ENCODE peak calls at places on chromosomes 12 and 14, in nine cellular contexts. One of them, this sample, is unnamed.

GRCh38 chr14:54698501-54698900 is 131.6 kb downstream of the SAMD4A start:
- DNase-seq in HepG2: no peak
- DNase-seq in HCT116: no peak
- DNase-seq in K562: no peak
- DNase-seq in HL-60: no peak
- DNase-seq in A549: no peak
- DNase-seq in GM23338: no peak
- DNase-seq in SK-N-SH: no peak
- DNase-seq in GM12878: no peak
- DNase-seq in this sample: no peak

GRCh38 chr14:64758711-64759554 is 54.7 kb downstream of the PLEKHG3 start:
- DNase-seq in HepG2: peak; percentile 72
- DNase-seq in HCT116: no peak
- DNase-seq in K562: no peak
- DNase-seq in HL-60: no peak
- DNase-seq in A549: peak; percentile 71
- DNase-seq in GM23338: no peak
- DNase-seq in SK-N-SH: peak; percentile 84
- DNase-seq in GM12878: no peak
- DNase-seq in this sample: no peak

GRCh38 chr14:24081739-24082204 is 10.4 kb downstream of the CPNE6 start:
- DNase-seq in HepG2: no peak
- DNase-seq in HCT116: no peak
- DNase-seq in K562: no peak
- DNase-seq in HL-60: no peak
- DNase-seq in A549: no peak
- DNase-seq in GM23338: no peak
- DNase-seq in SK-N-SH: no peak
- DNase-seq in GM12878: no peak
- DNase-seq in this sample: no peak

GRCh38 chr12:12883369-12884001 is 7.9 kb upstream of the GPRC5A start:
- DNase-seq in HepG2: peak; percentile 77
- DNase-seq in HCT116: no peak
- DNase-seq in K562: peak; percentile 23
- DNase-seq in HL-60: no peak
- DNase-seq in A549: peak; percentile 31
- DNase-seq in GM23338: no peak
- DNase-seq in SK-N-SH: no peak
- DNase-seq in GM12878: no peak
- DNase-seq in this sample: no peak

GRCh38 chr14:84144166-84144565 is 1385.8 kb upstream of the FLRT2 start:
- DNase-seq in HepG2: no peak
- DNase-seq in HCT116: no peak
- DNase-seq in K562: no peak
- DNase-seq in HL-60: no peak
- DNase-seq in A549: no peak
- DNase-seq in GM23338: no peak
- DNase-seq in SK-N-SH: no peak
- DNase-seq in GM12878: no peak
- DNase-seq in this sample: no peak

GRCh38 chr12:114904254-114905003 is 220.5 kb upstream of the TBX3 start:
- DNase-seq in HepG2: no peak
- DNase-seq in HCT116: peak; percentile 8
- DNase-seq in K562: no peak
- DNase-seq in HL-60: no peak
- DNase-seq in A549: no peak
- DNase-seq in GM23338: no peak
- DNase-seq in SK-N-SH: no peak
- DNase-seq in GM12878: no peak
- DNase-seq in this sample: no peak

GRCh38 chr14:35470775-35471174 is 63.2 kb upstream of the INSM2 start:
- DNase-seq in HepG2: no peak
- DNase-seq in HCT116: no peak
- DNase-seq in K562: peak; percentile 8
- DNase-seq in HL-60: no peak
- DNase-seq in A549: no peak
- DNase-seq in GM23338: peak; percentile 72
- DNase-seq in SK-N-SH: no peak
- DNase-seq in GM12878: no peak
- DNase-seq in this sample: no peak

GRCh38 chr14:88617479-88617878 is 54.6 kb downstream of the ZC3H14 start:
- DNase-seq in HepG2: no peak
- DNase-seq in HCT116: no peak
- DNase-seq in K562: no peak
- DNase-seq in HL-60: no peak
- DNase-seq in A549: no peak
- DNase-seq in GM23338: no peak
- DNase-seq in SK-N-SH: no peak
- DNase-seq in GM12878: no peak
- DNase-seq in this sample: no peak

GRCh38 chr12:116048886-116049285 is 228.6 kb downstream of the MED13L start:
- DNase-seq in HepG2: no peak
- DNase-seq in HCT116: no peak
- DNase-seq in K562: no peak
- DNase-seq in HL-60: no peak
- DNase-seq in A549: no peak
- DNase-seq in GM23338: no peak
- DNase-seq in SK-N-SH: no peak
- DNase-seq in GM12878: no peak
- DNase-seq in this sample: no peak

GRCh38 chr12:84727964-84728363 is 184.6 kb downstream of the SLC6A15 start:
- DNase-seq in HepG2: peak; percentile 33
- DNase-seq in HCT116: no peak
- DNase-seq in K562: no peak
- DNase-seq in HL-60: no peak
- DNase-seq in A549: no peak
- DNase-seq in GM23338: peak; percentile 65
- DNase-seq in SK-N-SH: no peak
- DNase-seq in GM12878: no peak
- DNase-seq in this sample: no peak

GRCh38 chr12:120762093-120762492 is 36.5 kb downstream of the ACADS start:
- DNase-seq in HepG2: no peak
- DNase-seq in HCT116: no peak
- DNase-seq in K562: no peak
- DNase-seq in HL-60: no peak
- DNase-seq in A549: no peak
- DNase-seq in GM23338: no peak
- DNase-seq in SK-N-SH: no peak
- DNase-seq in GM12878: no peak
- DNase-seq in this sample: no peak

GRCh38 chr12:103743788-103744187 is 97.2 kb downstream of the NT5DC3 start:
- DNase-seq in HepG2: no peak
- DNase-seq in HCT116: no peak
- DNase-seq in K562: no peak
- DNase-seq in HL-60: no peak
- DNase-seq in A549: no peak
- DNase-seq in GM23338: no peak
- DNase-seq in SK-N-SH: no peak
- DNase-seq in GM12878: no peak
- DNase-seq in this sample: no peak

DNA sequence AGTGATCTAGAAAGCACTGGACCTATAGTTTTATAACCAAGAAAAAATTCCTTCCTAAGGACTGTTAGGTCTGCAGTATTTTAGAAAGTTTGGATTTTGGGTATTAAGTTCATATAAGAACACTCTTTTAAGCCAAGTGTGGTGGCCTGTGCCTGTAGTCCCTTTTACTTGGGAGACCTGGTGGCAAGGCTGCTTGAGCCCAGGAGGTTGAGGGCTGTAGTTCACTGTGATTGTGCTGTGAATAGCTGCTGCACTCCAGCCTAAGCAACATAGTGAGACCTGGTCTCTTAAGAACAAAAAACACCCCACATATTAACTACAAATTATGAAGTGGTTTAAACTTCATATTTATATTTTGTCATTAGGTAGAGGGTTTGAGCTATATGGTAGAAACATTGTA is 9.7 kb downstream of the DNM1L start:
- DNase-seq in HepG2: no peak
- DNase-seq in HCT116: no peak
- DNase-seq in K562: no peak
- DNase-seq in HL-60: no peak
- DNase-seq in A549: no peak
- DNase-seq in GM23338: peak; percentile 54
- DNase-seq in SK-N-SH: no peak
- DNase-seq in GM12878: no peak
- DNase-seq in this sample: no peak
- TF ChIP-seq REST in HepG2: no peak
- TF ChIP-seq REST in HCT116: no peak
- TF ChIP-seq REST in K562: no peak
- TF ChIP-seq REST in HL-60: no peak
- TF ChIP-seq REST in A549: no peak
- TF ChIP-seq REST in GM23338: no peak
- TF ChIP-seq REST in SK-N-SH: no peak
- TF ChIP-seq REST in GM12878: no peak
- TF ChIP-seq REST in this sample: no peak

GRCh38 chr14:28773176-28773575 is 6.6 kb downstream of the FOXG1 start:
- DNase-seq in HepG2: no peak
- DNase-seq in HCT116: no peak
- DNase-seq in K562: no peak
- DNase-seq in HL-60: no peak
- DNase-seq in A549: no peak
- DNase-seq in GM23338: no peak
- DNase-seq in SK-N-SH: no peak
- DNase-seq in GM12878: no peak
- DNase-seq in this sample: no peak
- H3K4me3 ChIP-seq in HepG2: no peak overlapping the region
- H3K4me3 ChIP-seq in HCT116: no peak overlapping the region
- H3K4me3 ChIP-seq in K562: no peak overlapping the region
- H3K4me3 ChIP-seq in HL-60: no peak overlapping the region
- H3K4me3 ChIP-seq in A549: no peak overlapping the region
- H3K4me3 ChIP-seq in GM23338: peak overlapping the region; percentile 55
- H3K4me3 ChIP-seq in SK-N-SH: no peak overlapping the region
- H3K4me3 ChIP-seq in GM12878: no peak overlapping the region
- H3K4me3 ChIP-seq in this sample: no peak overlapping the region

DNA sequence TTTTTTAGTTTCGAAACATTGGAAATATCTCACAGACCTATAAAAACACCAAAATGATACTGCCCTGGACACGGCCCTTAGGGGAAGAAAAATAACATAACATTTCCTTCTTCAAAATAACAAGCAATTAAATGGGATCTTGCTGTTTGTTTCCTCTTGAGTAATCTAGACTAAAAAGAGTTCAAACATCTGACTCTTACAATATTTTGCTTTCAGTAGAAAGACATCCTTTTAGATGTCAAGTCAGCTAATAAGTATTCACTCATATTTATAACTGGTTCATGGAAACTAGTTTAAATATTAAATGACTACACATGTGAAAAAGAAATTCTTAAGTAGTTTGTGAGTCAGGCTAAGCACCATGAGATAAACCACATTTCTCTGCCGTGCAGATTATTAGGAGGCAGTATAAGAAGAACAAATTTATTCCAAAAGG is 87.4 kb downstream of the EPS8 start:
- DNase-seq in HepG2: no peak
- DNase-seq in HCT116: no peak
- DNase-seq in K562: no peak
- DNase-seq in HL-60: no peak
- DNase-seq in A549: no peak
- DNase-seq in GM23338: no peak
- DNase-seq in SK-N-SH: no peak
- DNase-seq in GM12878: no peak
- DNase-seq in this sample: no peak
- H3K27ac ChIP-seq in HepG2: no peak overlapping the region
- H3K27ac ChIP-seq in HCT116: peak overlapping the region; percentile 96
- H3K27ac ChIP-seq in K562: no peak overlapping the region
- H3K27ac ChIP-seq in HL-60: no peak overlapping the region
- H3K27ac ChIP-seq in A549: peak overlapping the region; percentile 30
- H3K27ac ChIP-seq in GM23338: no peak overlapping the region
- H3K27ac ChIP-seq in SK-N-SH: peak overlapping the region; percentile 92
- H3K27ac ChIP-seq in GM12878: no peak overlapping the region
- H3K27ac ChIP-seq in this sample: peak overlapping the region; percentile 34

GRCh38 chr14:103139371-103140016 is 16.2 kb downstream of the TNFAIP2 start:
- DNase-seq in HepG2: no peak
- DNase-seq in HCT116: no peak
- DNase-seq in K562: no peak
- DNase-seq in HL-60: no peak
- DNase-seq in A549: no peak
- DNase-seq in GM23338: peak; percentile 53
- DNase-seq in SK-N-SH: no peak
- DNase-seq in GM12878: no peak
- DNase-seq in this sample: no peak

GRCh38 chr14:103136388-103137271 is 13.4 kb downstream of the TNFAIP2 start:
- DNase-seq in HepG2: no peak
- DNase-seq in HCT116: peak; percentile 28
- DNase-seq in K562: peak; percentile 71
- DNase-seq in HL-60: peak; percentile 20
- DNase-seq in A549: no peak
- DNase-seq in GM23338: peak; percentile 84
- DNase-seq in SK-N-SH: no peak
- DNase-seq in GM12878: no peak
- DNase-seq in this sample: peak; percentile 41

GRCh38 chr14:103138483-103139370 is 15.5 kb downstream of the TNFAIP2 start:
- DNase-seq in HepG2: no peak
- DNase-seq in HCT116: no peak
- DNase-seq in K562: no peak
- DNase-seq in HL-60: no peak
- DNase-seq in A549: no peak
- DNase-seq in GM23338: peak; percentile 68
- DNase-seq in SK-N-SH: no peak
- DNase-seq in GM12878: no peak
- DNase-seq in this sample: no peak

GRCh38 chr14:103136076-103136340 is 12.7 kb downstream of the TNFAIP2 start:
- DNase-seq in HepG2: no peak
- DNase-seq in HCT116: no peak
- DNase-seq in K562: no peak
- DNase-seq in HL-60: no peak
- DNase-seq in A549: no peak
- DNase-seq in GM23338: no peak
- DNase-seq in SK-N-SH: no peak
- DNase-seq in GM12878: no peak
- DNase-seq in this sample: no peak

GRCh38 chr14:103137721-103138482 is 14.6 kb downstream of the TNFAIP2 start:
- DNase-seq in HepG2: no peak
- DNase-seq in HCT116: no peak
- DNase-seq in K562: no peak
- DNase-seq in HL-60: no peak
- DNase-seq in A549: no peak
- DNase-seq in GM23338: no peak
- DNase-seq in SK-N-SH: no peak
- DNase-seq in GM12878: no peak
- DNase-seq in this sample: no peak
- TF ChIP-seq REST in HepG2: no peak
- TF ChIP-seq REST in HCT116: no peak
- TF ChIP-seq REST in K562: no peak
- TF ChIP-seq REST in HL-60: no peak
- TF ChIP-seq REST in A549: no peak
- TF ChIP-seq REST in GM23338: no peak
- TF ChIP-seq REST in SK-N-SH: no peak
- TF ChIP-seq REST in GM12878: no peak
- TF ChIP-seq REST in this sample: no peak